ENCODE peak calls at places on chromosomes 12 and 14, in seven cellular contexts. W is HCT116, A is PC-3, N is neural progenitor cell, H is OCI-LY7, R is SK-N-SH, Y is hepatocyte. U is an unnamed sample.

GRCh38 chr12:62519043-62519442 is 52.4 kb downstream of the MON2 start:
- DNase-seq in W (no peak), A (no peak), N (no peak), H (no peak), R (no peak), Y (no peak), U (no peak)

GRCh38 chr12:14906114-14906513 is 20.5 kb upstream of the MGP start:
- DNase-seq in W (no peak), A (no peak), N (no peak), H (no peak), R (no peak), Y (no peak), U (no peak)

GRCh38 chr12:88579572-88579940 is 715 bp downstream of the KITLG start:
- DNase-seq in W (no peak), A (peak; percentile 49), N (peak; percentile 49), H (no peak), R (peak; percentile 66), Y (peak; percentile 54), U (no peak)

GRCh38 chr14:94392510-94392935 is 4.1 kb upstream of the SERPINA1 start:
- DNase-seq in W (no peak), A (peak; percentile 2), N (no peak), H (no peak), R (no peak), Y (peak; percentile 23), U (no peak)

GRCh38 chr14:101761881-101762529 is 496 bp downstream of the PPP2R5C start:
- DNase-seq in W (no peak), A (peak; percentile 21), N (peak; percentile 39), H (peak; percentile 46), R (peak; percentile 80), Y (peak; percentile 65), U (peak; percentile 44)

GRCh38 chr14:26839481-26839880 is 241.6 kb upstream of the NOVA1 start:
- DNase-seq in W (no peak), A (peak; percentile 41), N (no peak), H (no peak), R (no peak), Y (no peak), U (no peak)

GRCh38 chr14:89041245-89041585 is 216.8 kb downstream of the TTC8 start:
- DNase-seq in W (peak; percentile 27), A (peak; percentile 78), N (no peak), H (no peak), R (peak; percentile 69), Y (peak; percentile 78), U (no peak)

GRCh38 chr12:49909826-49910225 is 6.1 kb upstream of the FAIM2 start:
- DNase-seq in W (peak; percentile 48), A (no peak), N (peak; percentile 65), H (no peak), R (no peak), Y (peak; percentile 39), U (peak; percentile 53)

GRCh38 chr14:94773682-94774211 is 3.8 kb upstream of the GSC start:
- DNase-seq in W (no peak), A (no peak), N (peak; percentile 79), H (no peak), R (no peak), Y (no peak), U (peak; percentile 59)

GRCh38 chr12:53224268-53224896 is 7.6 kb downstream of the RARG start:
- DNase-seq in W (no peak), A (peak; percentile 61), N (peak; percentile 70), H (no peak), R (peak; percentile 69), Y (peak; percentile 75), U (peak; percentile 92)
- TF ChIP-seq CTCF in W (no peak), A (peak; percentile 39), N (peak; percentile 50), H (peak; percentile 57), R (peak; percentile 46), Y (peak; percentile 21), U (peak; percentile 42)

DNA sequence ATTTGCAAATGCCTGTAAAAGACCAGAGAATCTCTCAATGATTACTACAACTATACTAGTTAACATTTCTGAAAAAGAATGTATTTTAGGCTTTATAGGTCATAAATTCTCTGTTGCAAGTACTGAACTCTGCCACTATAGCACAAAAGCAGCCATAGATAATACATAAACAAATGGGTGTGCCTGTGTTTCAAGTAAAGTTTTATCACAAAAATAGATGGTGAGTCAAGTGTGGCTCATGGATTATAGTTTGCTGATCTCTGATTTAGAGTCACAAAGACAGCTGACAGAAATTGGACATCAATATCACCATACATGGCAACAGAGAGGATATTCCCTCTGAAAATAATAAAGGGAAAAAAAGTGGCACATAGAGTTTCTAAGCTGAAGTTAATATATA is 68.1 kb downstream of the FSCB start:
- DNase-seq in W (no peak), A (peak; percentile 66), N (no peak), H (no peak), R (no peak), Y (no peak), U (no peak)
- TF ChIP-seq EZH2phosphoT487 in W (no peak), A (no peak), N (no peak), H (no peak), R (no peak), Y (no peak), U (no peak)

GRCh38 chr14:100341301-100342031 is 18.3 kb downstream of the SLC25A47 start:
- DNase-seq in W (no peak), A (peak; percentile 35), N (no peak), H (peak; percentile 22), R (peak; percentile 14), Y (peak; percentile 62), U (no peak)
- H2AFZ ChIP-seq in W (no peak overlapping the region), A (no peak overlapping the region), N (no peak overlapping the region), H (no peak overlapping the region), R (no peak overlapping the region), Y (no peak overlapping the region), U (no peak overlapping the region)

DNA sequence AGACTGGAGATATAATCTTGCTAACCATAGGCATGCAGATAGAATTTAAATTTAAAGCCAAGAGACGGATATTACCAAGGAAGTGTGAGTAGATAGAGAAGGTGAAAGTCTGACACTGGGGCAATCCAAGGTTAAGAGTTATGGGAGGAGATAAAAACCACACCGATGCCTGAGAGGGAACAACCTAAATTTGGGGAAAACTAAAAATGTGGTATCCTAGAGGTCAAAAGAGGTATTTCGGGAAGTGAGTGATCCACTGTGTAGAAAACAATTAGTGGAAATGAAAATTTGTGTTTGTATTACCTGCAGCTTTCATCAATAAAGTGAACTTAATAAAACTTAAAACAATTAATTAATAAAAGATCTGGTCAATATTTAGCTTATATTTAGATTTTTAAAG is 269.0 kb upstream of the RPL10L start:
- DNase-seq in W (no peak), A (no peak), N (no peak), H (no peak), R (no peak), Y (no peak), U (peak; percentile 22)
- TF ChIP-seq CTCF in W (no peak), A (no peak), N (peak; percentile 25), H (peak; percentile 19), R (no peak), Y (no peak), U (peak; percentile 1)

U was measured in GM23338.